ENCODE peak calls at places on chromosomes 12 and 14, in nine cellular contexts. Z is uterus, I is glutamatergic neuron, N is lower leg skin, E is body of pancreas, F is neural crest cell, V is cardiac muscle cell, A is colonic mucosa, O is AG04450. B is an unnamed sample.

GRCh38 chr12:102965281-102966155 is 8.0 kb downstream of the ASCL1 start:
- DNase-seq in Z (no peak), E (no peak), N (no peak), O (no peak), F (no peak), I (peak), A (no peak), V (no peak), B (peak)

GRCh38 chr14:105935384-105935783 is 409.0 kb downstream of the TMEM121 start:
- DNase-seq in N (no peak), Z (no peak), V (no peak), I (no peak), F (no peak), O (no peak), A (peak), E (no peak), B (no peak)

GRCh38 chr12:108600702-108601007 is 2.8 kb upstream of the TMEM119 start:
- DNase-seq in N (no peak), Z (no peak), F (no peak), O (no peak), A (no peak), E (no peak), V (no peak), I (no peak), B (no peak)

GRCh38 chr14:37901978-37902377 is 305.7 kb upstream of the SSTR1 start:
- DNase-seq in A (no peak), Z (no peak), O (no peak), N (no peak), F (no peak), V (no peak), E (peak), I (no peak), B (no peak)

GRCh38 chr14:71142375-71143038 is 235.2 kb downstream of the PCNX1 start:
- DNase-seq in N (peak), O (peak), E (no peak), I (no peak), A (no peak), Z (no peak), F (no peak), V (peak), B (no peak)

GRCh38 chr12:75489613-75490210 is 9.2 kb downstream of the GLIPR1 start:
- DNase-seq in N (no peak), V (peak), F (no peak), I (no peak), Z (no peak), O (no peak), A (no peak), E (no peak), B (no peak)

GRCh38 chr12:132109741-132110140 is 34.4 kb downstream of the DDX51 start:
- DNase-seq in A (no peak), F (no peak), Z (no peak), V (no peak), E (no peak), O (no peak), I (no peak), N (no peak), B (no peak)

GRCh38 chr14:29236848-29237247 is 470.3 kb downstream of the FOXG1 start:
- DNase-seq in E (no peak), O (peak), I (no peak), V (peak), A (no peak), N (no peak), Z (no peak), F (no peak), B (no peak)

GRCh38 chr14:31244626-31245025 is 37.0 kb upstream of the HECTD1 start:
- DNase-seq in N (no peak), I (no peak), A (no peak), E (no peak), V (no peak), F (no peak), O (no peak), Z (no peak), B (no peak)

GRCh38 chr12:128573907-128574306 is 249.9 kb downstream of the SLC15A4 start:
- DNase-seq in E (no peak), Z (no peak), N (no peak), V (no peak), F (no peak), O (no peak), A (no peak), I (peak), B (no peak)

GRCh38 chr12:67534671-67535070 is 113.9 kb upstream of the DYRK2 start:
- DNase-seq in F (no peak), E (no peak), V (peak), N (no peak), Z (peak), A (no peak), I (no peak), O (peak), B (no peak)

GRCh38 chr12:92624236-92624635 is 78.6 kb upstream of the PLEKHG7 start:
- DNase-seq in A (no peak), O (no peak), E (no peak), V (peak), Z (no peak), N (no peak), F (no peak), I (no peak), B (no peak)

GRCh38 chr12:106863185-106863584 is 88.7 kb downstream of the RIC8B start:
- DNase-seq in V (no peak), A (no peak), I (no peak), N (no peak), F (no peak), Z (no peak), E (no peak), O (no peak), B (no peak)

GRCh38 chr12:8145754-8146415 is 10.9 kb upstream of the ZNF705A start:
- DNase-seq in F (no peak), E (peak), N (no peak), Z (peak), A (peak), I (peak), V (peak), O (peak), B (peak)

GRCh38 chr14:50085570-50086315 is 30.6 kb downstream of the VCPKMT start:
- DNase-seq in A (no peak), E (no peak), O (no peak), N (no peak), F (no peak), Z (no peak), I (no peak), V (peak), B (no peak)

GRCh38 chr14:90783344-90783743 is 32.9 kb downstream of the TTC7B start:
- DNase-seq in V (no peak), O (no peak), A (no peak), F (no peak), N (no peak), Z (no peak), I (no peak), E (no peak), B (no peak)

GRCh38 chr12:2944401-2945047 is 14.7 kb upstream of the TEAD4 start:
- DNase-seq in I (peak), F (peak), N (no peak), O (no peak), Z (peak), V (peak), E (peak), A (peak), B (peak)

GRCh38 chr12:47391566-47391965 is 311.8 kb upstream of the AMIGO2 start:
- DNase-seq in E (no peak), Z (no peak), O (no peak), V (no peak), N (no peak), I (no peak), F (no peak), A (no peak), B (no peak)

GRCh38 chr12:122200541-122201175 is 2.9 kb upstream of the B3GNT4 start:
- DNase-seq in Z (no peak), E (no peak), O (no peak), I (no peak), A (no peak), V (no peak), F (no peak), N (peak), B (no peak)

GRCh38 chr12:68240079-68240478 is 13.3 kb downstream of the IL22 start:
- DNase-seq in F (no peak), V (peak), N (no peak), O (no peak), I (no peak), E (no peak), A (no peak), Z (peak), B (no peak)

GRCh38 chr14:68397371-68397779 is 395.5 kb downstream of the ZFP36L1 start:
- DNase-seq in O (no peak), V (no peak), N (peak), F (no peak), E (peak), A (peak), I (no peak), Z (no peak), B (no peak)

GRCh38 chr14:51554953-51555352 is 96.8 kb upstream of the FRMD6 start:
- DNase-seq in A (no peak), O (no peak), V (peak), I (no peak), Z (no peak), F (no peak), N (no peak), E (no peak), B (no peak)
- TF ChIP-seq CTCF in A (no peak), O (peak), V (no peak), I (no peak), Z (no peak), F (no peak), N (no peak), E (no peak), B (no peak)

GRCh38 chr14:26328766-26329165 is 269.1 kb downstream of the NOVA1 start:
- DNase-seq in O (no peak), E (no peak), A (no peak), N (no peak), I (no peak), F (no peak), V (no peak), Z (no peak), B (no peak)
- TF ChIP-seq CTCF in O (no peak), E (no peak), A (no peak), N (no peak), I (no peak), F (no peak), V (no peak), Z (no peak), B (no peak)

GRCh38 chr14:76098047-76098446 is 53.7 kb upstream of the GPATCH2L start:
- DNase-seq in I (no peak), F (no peak), N (no peak), E (no peak), Z (no peak), O (no peak), A (no peak), V (no peak), B (no peak)
- TF ChIP-seq CTCF in I (no peak), F (no peak), N (no peak), E (no peak), Z (no peak), O (no peak), A (no peak), V (no peak), B (no peak)

GRCh38 chr12:11892065-11892391 is 178.7 kb upstream of the BCL2L14 start:
- DNase-seq in N (no peak), V (no peak), F (no peak), Z (no peak), I (no peak), A (no peak), E (no peak), O (no peak), B (no peak)
- TF ChIP-seq CTCF in N (no peak), V (peak), F (peak), Z (no peak), I (peak), A (peak), E (peak), O (peak), B (peak)